ENCODE peak calls at places on chromosomes 6 and 20, in nine cellular contexts. U is right atrium auricular region; S is bronchial epithelial cell; F is skeletal muscle cell; D is endodermal cell; Q is astrocyte; N is mesenchymal stem cell; Y is stimulated activated naive B cell treated with anti-CD40 and anti-IgM and Interleukin-4, amounts not matched to agents 10 μg/mL and 1 μg/mL and 100 μg/mL, for 72 hours; B is colonic mucosa. H is an unnamed sample.

GRCh38 chr6:89433637-89434499 is 916 bp downstream of the ANKRD6 start:
- DNase-seq in U (peak), S (no peak), F (no peak), D (peak), Q (no peak), N (no peak), Y (peak), B (peak), H (no peak)

GRCh38 chr20:37179671-37180524 is 550 bp upstream of the MROH8 start:
- DNase-seq in U (no peak), S (peak), F (no peak), D (no peak), Q (peak), N (peak), Y (no peak), B (no peak), H (peak)

GRCh38 chr20:63351811-63352591 is 9.1 kb downstream of the CHRNA4 start:
- DNase-seq in U (no peak), S (no peak), F (no peak), D (peak), Q (no peak), N (no peak), Y (no peak), B (no peak), H (no peak)

GRCh38 chr20:51469578-51470520 is 72.7 kb downstream of the NFATC2 start:
- DNase-seq in U (no peak), S (no peak), F (no peak), D (no peak), Q (no peak), N (no peak), Y (no peak), B (no peak), H (no peak)

GRCh38 chr6:111258615-111259088 is 171.3 kb downstream of the SLC16A10 start:
- DNase-seq in U (no peak), S (no peak), F (no peak), D (no peak), Q (peak), N (no peak), Y (no peak), B (no peak), H (peak)

GRCh38 chr6:43702522-43703440 is 15.2 kb upstream of the MRPS18A start:
- DNase-seq in U (peak), S (peak), F (peak), D (peak), Q (peak), N (peak), Y (no peak), B (peak), H (peak)

GRCh38 chr6:166586424-166587156 is at the start of gene RAMACL:
- DNase-seq in U (no peak), S (peak), F (no peak), D (peak), Q (no peak), N (no peak), Y (peak), B (peak), H (peak)

GRCh38 chr20:58117944-58118343 is 110.5 kb downstream of the ANKRD60 start:
- DNase-seq in U (no peak), S (peak), F (no peak), D (no peak), Q (peak), N (no peak), Y (no peak), B (no peak), H (no peak)

GRCh38 chr6:39778581-39779270 is 13.4 kb upstream of the DAAM2 start:
- DNase-seq in U (no peak), S (no peak), F (no peak), D (no peak), Q (no peak), N (peak), Y (no peak), B (no peak), H (no peak)

GRCh38 chr20:49452011-49452482 is 30.4 kb downstream of the KCNB1 start:
- DNase-seq in U (no peak), S (no peak), F (no peak), D (no peak), Q (no peak), N (no peak), Y (no peak), B (no peak), H (peak)

GRCh38 chr6:36676142-36677058 is 2.1 kb upstream of the CDKN1A start:
- DNase-seq in U (no peak), S (peak), F (peak), D (peak), Q (peak), N (peak), Y (no peak), B (no peak), H (no peak)

GRCh38 chr20:18613553-18613952 is 25.7 kb downstream of the DTD1 start:
- DNase-seq in U (no peak), S (peak), F (no peak), D (no peak), Q (no peak), N (no peak), Y (no peak), B (no peak), H (peak)

GRCh38 chr20:32481311-32482103 is 103.6 kb downstream of the NOL4L start:
- DNase-seq in U (no peak), S (no peak), F (no peak), D (peak), Q (no peak), N (peak), Y (no peak), B (peak), H (no peak)

GRCh38 chr6:131382646-131383045 is 190.4 kb upstream of the ARG1 start:
- DNase-seq in U (no peak), S (no peak), F (no peak), D (no peak), Q (no peak), N (no peak), Y (no peak), B (no peak), H (no peak)

GRCh38 chr6:113654396-113654795 is 202.7 kb upstream of the MARCKS start:
- DNase-seq in U (peak), S (peak), F (peak), D (no peak), Q (peak), N (peak), Y (no peak), B (no peak), H (peak)

GRCh38 chr6:20954325-20954724 is 420.1 kb downstream of the CDKAL1 start:
- DNase-seq in U (no peak), S (no peak), F (no peak), D (no peak), Q (no peak), N (no peak), Y (no peak), B (no peak), H (no peak)

GRCh38 chr20:62787866-62788265 is 8.4 kb upstream of the MRGBP start:
- DNase-seq in U (no peak), S (no peak), F (no peak), D (no peak), Q (no peak), N (no peak), Y (no peak), B (no peak), H (no peak)

GRCh38 chr6:20447157-20447556 is 45.5 kb downstream of the E2F3 start:
- DNase-seq in U (no peak), S (no peak), F (peak), D (no peak), Q (no peak), N (peak), Y (no peak), B (no peak), H (no peak)

GRCh38 chr6:11270030-11271027 is 37.9 kb upstream of the NEDD9 start:
- DNase-seq in U (peak), S (no peak), F (no peak), D (no peak), Q (peak), N (peak), Y (no peak), B (peak), H (no peak)

GRCh38 chr6:135129139-135129867 is 51.8 kb upstream of the MYB start:
- DNase-seq in U (no peak), S (no peak), F (no peak), D (no peak), Q (no peak), N (no peak), Y (peak), B (no peak), H (no peak)

GRCh38 chr20:58829531-58829941 is 21.2 kb downstream of the GNAS-AS1 start:
- DNase-seq in U (no peak), S (peak), F (no peak), D (no peak), Q (peak), N (no peak), Y (no peak), B (no peak), H (peak)